ENCODE peak calls at places on chromosomes 16 and 17, in five cellular contexts. N is stimulated activated CD4-positive, alpha-beta T cell treated with anti-CD3 and anti-CD28 coated beads, TNF-alpha, amount 100 ng/mL, for 48 hours; H is M059J; A is retina; W is immature natural killer cell. M is an unnamed sample.

GRCh38 chr16:87740909-87741424 is 24.8 kb downstream of the KLHDC4 start:
- DNase-seq in N (no peak), H (no peak), A (peak), W (no peak), M (no peak)

GRCh38 chr17:38528101-38528500 is 77.7 kb downstream of the SRCIN1 start:
- DNase-seq in N (no peak), H (no peak), A (no peak), W (no peak), M (no peak)

GRCh38 chr17:59678946-59679345 is 28.3 kb downstream of the PTRH2 start:
- DNase-seq in N (no peak), H (no peak), A (no peak), W (no peak), M (no peak)

GRCh38 chr16:66895999-66896398 is 15.7 kb downstream of the PDP2 start:
- DNase-seq in N (no peak), H (no peak), A (no peak), W (no peak), M (no peak)

GRCh38 chr17:42521666-42522262 is 14.3 kb upstream of the NAGLU start:
- DNase-seq in N (no peak), H (peak), A (no peak), W (no peak), M (no peak)

GRCh38 chr16:72957303-72958277 is 90.3 kb downstream of the ZFHX3 start:
- DNase-seq in N (no peak), H (no peak), A (no peak), W (no peak), M (no peak)

GRCh38 chr17:1607971-1608320 is 20.7 kb downstream of the SLC43A2 start:
- DNase-seq in N (peak), H (no peak), A (no peak), W (peak), M (no peak)

GRCh38 chr16:29826342-29826695 is 6.1 kb downstream of the MVP start:
- DNase-seq in N (no peak), H (no peak), A (no peak), W (no peak), M (no peak)

GRCh38 chr17:63961355-63962207 is 11.1 kb downstream of the SCN4A start:
- DNase-seq in N (peak), H (peak), A (peak), W (peak), M (no peak)

GRCh38 chr16:70428178-70428998 is 10.5 kb downstream of the ST3GAL2 start:
- DNase-seq in N (peak), H (peak), A (peak), W (peak), M (peak)

GRCh38 chr16:2178321-2179106 is 17.9 kb downstream of the CASKIN1 start:
- DNase-seq in N (peak), H (no peak), A (no peak), W (peak), M (no peak)

GRCh38 chr16:57238682-57239081 is 6.4 kb upstream of the ARL2BP start:
- DNase-seq in N (no peak), H (no peak), A (no peak), W (no peak), M (no peak)

GRCh38 chr17:80086081-80086480 is 15.3 kb upstream of the GAA start:
- DNase-seq in N (no peak), H (no peak), A (no peak), W (no peak), M (no peak)

GRCh38 chr17:16107165-16107770 is 107.6 kb downstream of the TTC19 start:
- DNase-seq in N (no peak), H (peak), A (no peak), W (no peak), M (no peak)

GRCh38 chr16:16045879-16046278 is 96.5 kb downstream of the ABCC1 start:
- DNase-seq in N (peak), H (no peak), A (no peak), W (no peak), M (peak)

GRCh38 chr17:2841606-2842005 is 45.4 kb downstream of the RAP1GAP2 start:
- DNase-seq in N (no peak), H (peak), A (no peak), W (no peak), M (no peak)

GRCh38 chr17:72518810-72519597 is 398.2 kb downstream of the SOX9 start:
- DNase-seq in N (no peak), H (no peak), A (peak), W (no peak), M (no peak)

GRCh38 chr17:62692721-62693431 is 65.4 kb downstream of the MRC2 start:
- DNase-seq in N (no peak), H (peak), A (no peak), W (no peak), M (no peak)

GRCh38 chr16:89905511-89906140 is 13.0 kb upstream of the MC1R start:
- DNase-seq in N (no peak), H (no peak), A (no peak), W (no peak), M (no peak)

GRCh38 chr16:10751291-10751697 is 7.7 kb downstream of the NUBP1 start:
- DNase-seq in N (no peak), H (no peak), A (no peak), W (no peak), M (no peak)

GRCh38 chr16:81478876-81479496 is 34.4 kb downstream of the CMIP start:
- DNase-seq in N (no peak), H (no peak), A (no peak), W (peak), M (peak)

GRCh38 chr17:17857496-17857895 is 20.7 kb upstream of the SREBF1 start:
- DNase-seq in N (no peak), H (no peak), A (no peak), W (no peak), M (no peak)

GRCh38 chr17:59292174-59292523 is 39.3 kb upstream of the YPEL2 start:
- DNase-seq in N (no peak), H (no peak), A (no peak), W (no peak), M (no peak)

GRCh38 chr17:59859444-59860025 is 33.2 kb downstream of the TUBD1 start:
- DNase-seq in N (no peak), H (peak), A (no peak), W (no peak), M (no peak)

GRCh38 chr16:17512636-17513220 is 42.0 kb upstream of the XYLT1 start:
- DNase-seq in N (no peak), H (peak), A (no peak), W (no peak), M (no peak)

GRCh38 chr17:31900877-31901276 is 631 bp downstream of the UTP6 start:
- DNase-seq in N (no peak), H (peak), A (no peak), W (no peak), M (no peak)

GRCh38 chr17:67246648-67247415 is 1.8 kb upstream of the HELZ start:
- DNase-seq in N (peak), H (peak), A (no peak), W (peak), M (no peak)

GRCh38 chr17:27207073-27207511 is 86.8 kb upstream of the WSB1 start:
- DNase-seq in N (no peak), H (peak), A (no peak), W (no peak), M (peak)

GRCh38 chr17:61997649-61998048 is 67.4 kb downstream of the MED13 start:
- DNase-seq in N (no peak), H (peak), A (no peak), W (no peak), M (no peak)

GRCh38 chr17:81528651-81529436 is 667 bp downstream of the FSCN2 start:
- DNase-seq in N (no peak), H (no peak), A (no peak), W (no peak), M (no peak)

GRCh38 chr17:31699281-31699680 is 159.8 kb downstream of the COPRS start:
- DNase-seq in N (no peak), H (peak), A (no peak), W (no peak), M (no peak)

GRCh38 chr17:46769531-46770438 is 48.7 kb downstream of the WNT3 start:
- DNase-seq in N (no peak), H (no peak), A (peak), W (no peak), M (no peak)

GRCh38 chr16:25135239-25135878 is 23.8 kb downstream of the LCMT1 start:
- DNase-seq in N (no peak), H (peak), A (no peak), W (no peak), M (no peak)

GRCh38 chr17:63954402-63955063 is 18.2 kb downstream of the SCN4A start:
- DNase-seq in N (no peak), H (no peak), A (no peak), W (peak), M (peak)

GRCh38 chr16:11806721-11807120 is 9.7 kb upstream of the ZC3H7A start:
- DNase-seq in N (no peak), H (no peak), A (no peak), W (no peak), M (no peak)

GRCh38 chr17:20300399-20301037 is 166.8 kb downstream of the LGALS9B start:
- DNase-seq in N (no peak), H (peak), A (no peak), W (no peak), M (no peak)

GRCh38 chr16:67425581-67425980 is 5.3 kb upstream of the HSD11B2 start:
- DNase-seq in N (no peak), H (no peak), A (no peak), W (no peak), M (no peak)

GRCh38 chr17:7950578-7950977 is 18.6 kb downstream of the CNTROB start:
- DNase-seq in N (no peak), H (no peak), A (no peak), W (no peak), M (no peak)

GRCh38 chr16:10121496-10121895 is 60.7 kb downstream of the GRIN2A start:
- DNase-seq in N (no peak), H (peak), A (no peak), W (no peak), M (no peak)

GRCh38 chr16:1613240-1613639 is 1.1 kb downstream of the CRAMP1 start:
- DNase-seq in N (no peak), H (peak), A (peak), W (peak), M (peak)